ENCODE peak calls at places on chromosomes 13 and 19, in five cellular contexts. One of them, this sample, is unnamed.

GRCh38 chr13:39253774-39254173 is 215.5 kb downstream of the NHLRC3 start:
- DNase-seq in NCI-H1105 treated with DMSO at 0.1 percent for 48 hours: no peak
- DNase-seq in activated CD4-positive, alpha-beta T cell treated with anti-CD3 and anti-CD28 coated beads for 1 hour: no peak
- DNase-seq in bronchial epithelial cell: peak; percentile 52
- DNase-seq in mesendoderm: no peak
- DNase-seq in this sample: no peak

GRCh38 chr19:996051-996838 is 4.0 kb upstream of the GRIN3B start:
- DNase-seq in activated CD4-positive, alpha-beta T cell treated with anti-CD3 and anti-CD28 coated beads for 1 hour: peak; percentile 51
- DNase-seq in NCI-H1105 treated with DMSO at 0.1 percent for 48 hours: peak; percentile 80
- DNase-seq in bronchial epithelial cell: peak; percentile 54
- DNase-seq in mesendoderm: peak; percentile 58
- DNase-seq in this sample: peak; percentile 20

GRCh38 chr19:17615889-17616685 is 60.6 kb downstream of the COLGALT1 start:
- DNase-seq in bronchial epithelial cell: no peak
- DNase-seq in activated CD4-positive, alpha-beta T cell treated with anti-CD3 and anti-CD28 coated beads for 1 hour: no peak
- DNase-seq in NCI-H1105 treated with DMSO at 0.1 percent for 48 hours: no peak
- DNase-seq in mesendoderm: peak; percentile 14
- DNase-seq in this sample: no peak

GRCh38 chr13:42816538-42816937 is 35.2 kb downstream of the FAM216B start:
- DNase-seq in activated CD4-positive, alpha-beta T cell treated with anti-CD3 and anti-CD28 coated beads for 1 hour: no peak
- DNase-seq in NCI-H1105 treated with DMSO at 0.1 percent for 48 hours: no peak
- DNase-seq in mesendoderm: no peak
- DNase-seq in bronchial epithelial cell: peak; percentile 20
- DNase-seq in this sample: no peak

GRCh38 chr19:48630289-48631036 is 6.7 kb downstream of the DBP start:
- DNase-seq in activated CD4-positive, alpha-beta T cell treated with anti-CD3 and anti-CD28 coated beads for 1 hour: no peak
- DNase-seq in NCI-H1105 treated with DMSO at 0.1 percent for 48 hours: peak; percentile 34
- DNase-seq in bronchial epithelial cell: no peak
- DNase-seq in mesendoderm: peak; percentile 90
- DNase-seq in this sample: no peak

GRCh38 chr19:49852631-49853126 is 1.7 kb downstream of the PTOV1 start:
- DNase-seq in activated CD4-positive, alpha-beta T cell treated with anti-CD3 and anti-CD28 coated beads for 1 hour: no peak
- DNase-seq in NCI-H1105 treated with DMSO at 0.1 percent for 48 hours: no peak
- DNase-seq in mesendoderm: no peak
- DNase-seq in bronchial epithelial cell: no peak
- DNase-seq in this sample: no peak

GRCh38 chr19:28426902-28427232 is 786.1 kb downstream of the UQCRFS1 start:
- DNase-seq in bronchial epithelial cell: peak; percentile 26
- DNase-seq in mesendoderm: peak; percentile 87
- DNase-seq in activated CD4-positive, alpha-beta T cell treated with anti-CD3 and anti-CD28 coated beads for 1 hour: no peak
- DNase-seq in NCI-H1105 treated with DMSO at 0.1 percent for 48 hours: no peak
- DNase-seq in this sample: no peak

GRCh38 chr13:99978781-99979452 is 2.7 kb upstream of the ZIC2 start:
- DNase-seq in bronchial epithelial cell: no peak
- DNase-seq in mesendoderm: peak; percentile 98
- DNase-seq in activated CD4-positive, alpha-beta T cell treated with anti-CD3 and anti-CD28 coated beads for 1 hour: no peak
- DNase-seq in NCI-H1105 treated with DMSO at 0.1 percent for 48 hours: no peak
- DNase-seq in this sample: no peak

GRCh38 chr19:3080281-3080680 is 13.9 kb upstream of the GNA11 start:
- DNase-seq in mesendoderm: no peak
- DNase-seq in NCI-H1105 treated with DMSO at 0.1 percent for 48 hours: no peak
- DNase-seq in bronchial epithelial cell: no peak
- DNase-seq in activated CD4-positive, alpha-beta T cell treated with anti-CD3 and anti-CD28 coated beads for 1 hour: no peak
- DNase-seq in this sample: no peak

GRCh38 chr19:45782162-45782623 is at the start of gene DMPK:
- DNase-seq in bronchial epithelial cell: peak; percentile 15
- DNase-seq in activated CD4-positive, alpha-beta T cell treated with anti-CD3 and anti-CD28 coated beads for 1 hour: no peak
- DNase-seq in mesendoderm: no peak
- DNase-seq in NCI-H1105 treated with DMSO at 0.1 percent for 48 hours: no peak
- DNase-seq in this sample: no peak

GRCh38 chr13:114282143-114282685 is 813 bp downstream of the UPF3A start:
- DNase-seq in bronchial epithelial cell: peak; percentile 60
- DNase-seq in activated CD4-positive, alpha-beta T cell treated with anti-CD3 and anti-CD28 coated beads for 1 hour: peak; percentile 9
- DNase-seq in mesendoderm: no peak
- DNase-seq in NCI-H1105 treated with DMSO at 0.1 percent for 48 hours: no peak
- DNase-seq in this sample: peak; percentile 80

GRCh38 chr19:35138305-35138799 is 272 bp upstream of the FXYD1 start:
- DNase-seq in bronchial epithelial cell: no peak
- DNase-seq in mesendoderm: no peak
- DNase-seq in NCI-H1105 treated with DMSO at 0.1 percent for 48 hours: no peak
- DNase-seq in activated CD4-positive, alpha-beta T cell treated with anti-CD3 and anti-CD28 coated beads for 1 hour: no peak
- DNase-seq in this sample: no peak

GRCh38 chr13:48078251-48078656 is 16.6 kb downstream of the MED4 start:
- DNase-seq in NCI-H1105 treated with DMSO at 0.1 percent for 48 hours: no peak
- DNase-seq in mesendoderm: peak; percentile 56
- DNase-seq in bronchial epithelial cell: peak; percentile 26
- DNase-seq in activated CD4-positive, alpha-beta T cell treated with anti-CD3 and anti-CD28 coated beads for 1 hour: no peak
- DNase-seq in this sample: no peak

GRCh38 chr13:112120031-112120373 is 53.1 kb downstream of the SOX1 start:
- DNase-seq in NCI-H1105 treated with DMSO at 0.1 percent for 48 hours: no peak
- DNase-seq in bronchial epithelial cell: no peak
- DNase-seq in mesendoderm: no peak
- DNase-seq in activated CD4-positive, alpha-beta T cell treated with anti-CD3 and anti-CD28 coated beads for 1 hour: no peak
- DNase-seq in this sample: no peak

GRCh38 chr13:97306106-97306505 is 84.0 kb downstream of the MBNL2 start:
- DNase-seq in activated CD4-positive, alpha-beta T cell treated with anti-CD3 and anti-CD28 coated beads for 1 hour: no peak
- DNase-seq in NCI-H1105 treated with DMSO at 0.1 percent for 48 hours: no peak
- DNase-seq in bronchial epithelial cell: no peak
- DNase-seq in mesendoderm: no peak
- DNase-seq in this sample: no peak